ENCODE peak calls at places on chromosomes 11 and 22, in five cellular contexts. B, X, F, W and U are unnamed samples.

GRCh38 chr11:104320091-104320490 is 156.1 kb upstream of the PDGFD start:
- DNase-seq in X (no peak), W (no peak), F (no peak), B (no peak), U (no peak)

GRCh38 chr11:1010551-1011319 is 25.8 kb downstream of the MUC6 start:
- DNase-seq in F (no peak), W (no peak), B (no peak), X (no peak), U (no peak)

GRCh38 chr11:126155402-126156187 is 55.9 kb downstream of the RPUSD4 start:
- DNase-seq in B (no peak), X (no peak), W (no peak), F (no peak), U (no peak)

GRCh38 chr22:27133951-27134664 is 476.7 kb downstream of the MIAT start:
- DNase-seq in F (no peak), B (peak; percentile 29), W (no peak), X (peak; percentile 96), U (peak; percentile 91)

GRCh38 chr22:21942407-21942895 is 10.2 kb downstream of the PPM1F start:
- DNase-seq in W (peak; percentile 98), F (no peak), B (peak; percentile 29), X (peak; percentile 83), U (peak; percentile 86)

GRCh38 chr22:24592144-24592845 is 578 bp downstream of the LRRC75B start:
- DNase-seq in B (peak; percentile 55), X (no peak), F (no peak), W (no peak), U (peak; percentile 30)

GRCh38 chr22:18974477-18975180 is 38.5 kb upstream of the PRODH start:
- DNase-seq in W (no peak), X (no peak), B (no peak), F (no peak), U (no peak)

GRCh38 chr11:2276280-2276998 is 6.1 kb upstream of the ASCL2 start:
- DNase-seq in F (no peak), B (peak; percentile 0), X (no peak), W (no peak), U (no peak)

GRCh38 chr11:75969626-75970308 is 154.8 kb downstream of the UVRAG start:
- DNase-seq in X (no peak), W (no peak), B (no peak), F (no peak), U (peak; percentile 90)

GRCh38 chr11:108592591-108593213 is 866 bp downstream of the EXPH5 start:
- DNase-seq in F (peak; percentile 40), W (peak; percentile 34), B (peak; percentile 57), X (no peak), U (no peak)

GRCh38 chr11:86978756-86979608 is 23.8 kb upstream of the FZD4 start:
- DNase-seq in B (peak; percentile 31), X (peak; percentile 61), F (no peak), W (peak; percentile 80), U (peak; percentile 41)

GRCh38 chr11:44936527-44936926 is 14.2 kb downstream of the TP53I11 start:
- DNase-seq in B (peak; percentile 92), F (peak; percentile 87), W (peak; percentile 93), X (peak; percentile 65), U (peak; percentile 70)

GRCh38 chr11:13984616-13985474 is 22.3 kb downstream of the SPON1 start:
- DNase-seq in W (no peak), X (peak; percentile 61), F (no peak), B (no peak), U (peak; percentile 83)

GRCh38 chr11:129992161-129992944 is 10.3 kb downstream of the PRDM10 start:
- DNase-seq in F (peak; percentile 44), W (no peak), X (peak; percentile 69), B (peak; percentile 65), U (peak; percentile 31)

GRCh38 chr11:117992136-117992535 is 5.9 kb downstream of the IL10RA start:
- DNase-seq in F (no peak), X (no peak), W (no peak), B (no peak), U (no peak)

GRCh38 chr22:28032896-28033295 is 113.8 kb upstream of the PITPNB start:
- DNase-seq in X (no peak), W (no peak), F (no peak), B (no peak), U (no peak)

GRCh38 chr22:43151251-43152000 is at the start of gene TSPO:
- DNase-seq in F (peak; percentile 61), W (peak; percentile 75), B (peak; percentile 84), X (no peak), U (peak; percentile 62)

GRCh38 chr11:84819128-84819527 is 808.0 kb downstream of the DLG2 start:
- DNase-seq in F (no peak), W (peak; percentile 20), X (peak; percentile 38), B (no peak), U (peak; percentile 24)

GRCh38 chr22:17257091-17257490 is 37.9 kb upstream of the ADA2 start:
- DNase-seq in F (no peak), B (no peak), W (no peak), X (no peak), U (no peak)

GRCh38 chr11:33620423-33621120 is 80.1 kb downstream of the C11orf91 start:
- DNase-seq in W (peak; percentile 61), X (peak; percentile 48), F (no peak), B (no peak), U (peak; percentile 49)

GRCh38 chr22:45830531-45831245 is 146.3 kb downstream of the WNT7B start:
- DNase-seq in F (no peak), B (no peak), X (peak; percentile 82), W (no peak), U (no peak)

GRCh38 chr11:119155733-119156492 is 7.1 kb downstream of the ABCG4 start:
- DNase-seq in X (no peak), F (no peak), B (peak; percentile 33), W (no peak), U (no peak)

GRCh38 chr11:118641463-118642019 is 34.1 kb downstream of the PHLDB1 start:
- DNase-seq in W (no peak), B (peak; percentile 88), F (no peak), X (peak; percentile 65), U (no peak)

GRCh38 chr11:110366234-110366633 is 63.5 kb upstream of the FDX1 start:
- DNase-seq in B (no peak), F (no peak), X (peak; percentile 78), W (no peak), U (peak; percentile 34)

GRCh38 chr11:48034926-48035876 is 54.8 kb downstream of the PTPRJ start:
- DNase-seq in X (no peak), F (no peak), W (no peak), B (no peak), U (peak; percentile 45)

GRCh38 chr11:1820463-1821325 is 14.1 kb upstream of the SYT8 start:
- DNase-seq in X (peak; percentile 96), B (no peak), W (no peak), F (no peak), U (peak; percentile 62)

GRCh38 chr22:46660604-46661201 is 40.5 kb downstream of the GRAMD4 start:
- DNase-seq in F (no peak), B (peak; percentile 80), W (no peak), X (no peak), U (no peak)

GRCh38 chr11:66868726-66869291 is 11.9 kb downstream of the LRFN4 start:
- DNase-seq in F (peak; percentile 76), B (peak; percentile 92), W (peak; percentile 63), X (peak; percentile 54), U (no peak)

GRCh38 chr11:5992604-5993251 is 5.9 kb upstream of the OR52L1 start:
- DNase-seq in W (peak; percentile 35), F (no peak), B (peak; percentile 5), X (peak; percentile 37), U (peak; percentile 26)

GRCh38 chr11:69669486-69669885 is 5.7 kb downstream of the LTO1 start:
- DNase-seq in W (no peak), B (no peak), F (no peak), X (no peak), U (no peak)

DNA sequence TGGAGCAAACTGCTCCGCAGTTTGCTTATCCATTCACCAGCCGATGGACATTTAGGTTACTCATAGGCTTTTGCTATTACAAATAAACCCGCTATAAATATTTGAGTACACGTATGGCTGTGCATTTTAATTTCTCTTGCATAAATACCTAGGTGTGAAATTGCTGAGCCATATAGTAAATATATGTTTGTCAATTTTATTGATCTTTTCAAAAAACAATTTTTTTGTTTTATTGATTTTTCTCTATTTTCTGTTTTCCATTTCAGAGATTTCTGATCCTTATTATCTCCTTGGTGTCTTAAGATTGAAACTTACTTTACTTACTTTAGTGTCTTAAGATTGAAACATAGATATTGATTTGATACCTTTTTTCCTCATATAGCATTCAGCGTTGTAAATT is 4.5 kb downstream of the ZNF74 start:
- DNase-seq in X (no peak), B (no peak), W (no peak), F (no peak), U (no peak)
- H3K4me3 ChIP-seq in X (no peak overlapping the region), B (no peak overlapping the region), W (no peak overlapping the region), F (no peak overlapping the region), U (no peak overlapping the region)

GRCh38 chr11:95455228-95455627 is 224.2 kb upstream of the SESN3 start:
- DNase-seq in F (no peak), B (no peak), W (no peak), X (no peak), U (peak; percentile 13)

GRCh38 chr11:95461348-95461747 is 230.3 kb upstream of the SESN3 start:
- DNase-seq in X (no peak), W (no peak), F (no peak), B (no peak), U (no peak)

GRCh38 chr11:95459268-95460040 is 228.5 kb upstream of the SESN3 start:
- DNase-seq in F (no peak), X (peak; percentile 85), B (no peak), W (peak; percentile 46), U (peak; percentile 52)

GRCh38 chr11:95453616-95454118 is 222.7 kb upstream of the SESN3 start:
- DNase-seq in F (no peak), X (peak; percentile 84), W (no peak), B (no peak), U (peak; percentile 16)

GRCh38 chr11:95456704-95457491 is 225.9 kb upstream of the SESN3 start:
- DNase-seq in W (no peak), B (no peak), X (peak; percentile 21), F (no peak), U (peak; percentile 11)
- TF ChIP-seq CTCF in W (no peak), B (no peak), X (no peak), F (no peak), U (no peak)

GRCh38 chr22:49847751-49848689 is 5.6 kb upstream of the ZBED4 start:
- DNase-seq in X (no peak), B (no peak), W (no peak), F (no peak), U (no peak)
- H3K4me3 ChIP-seq in X (peak overlapping the region; percentile 10), B (no peak overlapping the region), W (peak overlapping the region; percentile 37), F (no peak overlapping the region), U (no peak overlapping the region)

GRCh38 chr11:6991227-6991626 is 28.9 kb downstream of the ZNF214 start:
- DNase-seq in W (no peak), B (no peak), X (no peak), F (no peak), U (no peak)

GRCh38 chr11:6992026-6992425 is 28.1 kb downstream of the ZNF214 start:
- DNase-seq in X (peak; percentile 22), B (no peak), F (no peak), W (no peak), U (peak; percentile 73)

GRCh38 chr11:6992457-6993431 is 27.4 kb downstream of the ZNF214 start:
- DNase-seq in F (no peak), W (no peak), X (peak; percentile 84), B (no peak), U (peak; percentile 85)

DNA sequence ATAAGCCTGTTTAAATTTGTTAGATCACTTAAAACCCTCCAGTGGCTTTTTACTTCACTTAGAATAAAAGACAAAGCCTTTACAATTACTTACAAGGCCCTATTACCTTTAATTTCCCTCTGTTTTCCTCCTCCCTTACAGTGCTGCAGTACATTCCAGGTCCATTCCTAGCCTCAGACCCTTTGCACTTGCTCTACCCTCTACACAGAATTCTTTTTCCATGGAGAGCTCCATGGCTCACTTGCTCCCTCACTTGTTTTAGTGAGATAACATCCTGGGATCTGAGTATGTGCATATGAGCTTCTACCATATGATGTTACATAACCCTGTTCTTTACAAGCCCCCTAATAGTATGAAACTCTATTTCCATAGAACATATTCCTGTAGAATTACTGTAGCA is 24.4 kb downstream of the ZNF214 start:
- DNase-seq in F (no peak), W (no peak), X (no peak), B (no peak), U (no peak)
- TF ChIP-seq CTCF in F (no peak), W (no peak), X (no peak), B (no peak), U (no peak)